ENCODE peak calls at places on chromosomes 7 and 10, in eight cellular contexts. B is frontal cortex, R is NCI-H2029, X is A549, M is MM.1S, Z is amniotic stem cell, I is GM13977, H is activated T-helper 1 cell treated with Interleukin-2 at 50 U/mL for 16 hours. E is an unnamed sample.

GRCh38 chr7:104552102-104552501 is 223.7 kb downstream of the LHFPL3 start:
- DNase-seq in B (no peak), R (no peak), X (peak), M (peak), Z (no peak), I (peak), H (no peak), E (peak)

GRCh38 chr7:129845178-129845971 is 107.4 kb downstream of the UBE2H start:
- DNase-seq in B (no peak), R (peak), X (no peak), M (no peak), Z (peak), I (no peak), H (no peak), E (no peak)

GRCh38 chr10:23826399-23826798 is 382.5 kb upstream of the KIAA1217 start:
- DNase-seq in B (no peak), R (no peak), X (peak), M (no peak), Z (no peak), I (no peak), H (no peak), E (no peak)

GRCh38 chr10:103467391-103467790 is 8.7 kb upstream of the CALHM1 start:
- DNase-seq in B (no peak), R (no peak), X (no peak), M (no peak), Z (no peak), I (no peak), H (no peak), E (peak)

GRCh38 chr10:98956576-98957260 is 278.9 kb downstream of the HPSE2 start:
- DNase-seq in B (no peak), R (no peak), X (no peak), M (no peak), Z (no peak), I (no peak), H (no peak), E (no peak)

GRCh38 chr10:106424981-106425380 is 739.5 kb downstream of the SORCS1 start:
- DNase-seq in B (no peak), R (no peak), X (peak), M (no peak), Z (peak), I (no peak), H (no peak), E (no peak)

GRCh38 chr7:148930335-148930734 is 46.2 kb upstream of the EZH2 start:
- DNase-seq in B (no peak), R (no peak), X (no peak), M (no peak), Z (no peak), I (no peak), H (no peak), E (no peak)

GRCh38 chr7:100493476-100494264 is 9.9 kb downstream of the NYAP1 start:
- DNase-seq in B (no peak), R (no peak), X (no peak), M (peak), Z (no peak), I (peak), H (peak), E (peak)

GRCh38 chr7:91351374-91351773 is 87.1 kb downstream of the FZD1 start:
- DNase-seq in B (no peak), R (no peak), X (peak), M (no peak), Z (no peak), I (no peak), H (no peak), E (no peak)

GRCh38 chr10:42630537-42631134 is 7.7 kb downstream of the ZNF33B start:
- DNase-seq in B (no peak), R (no peak), X (no peak), M (no peak), Z (no peak), I (no peak), H (no peak), E (no peak)

GRCh38 chr10:33832124-33832787 is 497.8 kb upstream of the NRP1 start:
- DNase-seq in B (no peak), R (no peak), X (no peak), M (no peak), Z (no peak), I (no peak), H (no peak), E (no peak)

GRCh38 chr10:6494934-6495592 is 85.0 kb downstream of the PRKCQ start:
- DNase-seq in B (no peak), R (no peak), X (no peak), M (no peak), Z (no peak), I (no peak), H (no peak), E (no peak)

GRCh38 chr10:61989995-61990760 is 88.7 kb downstream of the ARID5B start:
- DNase-seq in B (no peak), R (no peak), X (no peak), M (no peak), Z (no peak), I (no peak), H (no peak), E (no peak)

GRCh38 chr10:62632071-62632809 is 172.3 kb upstream of the ADO start:
- DNase-seq in B (no peak), R (no peak), X (peak), M (no peak), Z (no peak), I (peak), H (peak), E (peak)

GRCh38 chr7:88184848-88185304 is 35.0 kb downstream of the SRI start:
- DNase-seq in B (no peak), R (no peak), X (no peak), M (peak), Z (no peak), I (no peak), H (no peak), E (no peak)

GRCh38 chr10:78672898-78673297 is 395.9 kb upstream of the ZMIZ1 start:
- DNase-seq in B (no peak), R (no peak), X (no peak), M (no peak), Z (no peak), I (no peak), H (no peak), E (no peak)

GRCh38 chr7:1679966-1680730 is 10.1 kb downstream of the ELFN1 start:
- DNase-seq in B (no peak), R (no peak), X (no peak), M (no peak), Z (no peak), I (no peak), H (no peak), E (peak)

GRCh38 chr7:102888561-102889233 is 24.1 kb upstream of the LRRC17 start:
- DNase-seq in B (no peak), R (no peak), X (peak), M (no peak), Z (no peak), I (no peak), H (no peak), E (no peak)

GRCh38 chr7:47570649-47571050 is 11.3 kb downstream of the TNS3 start:
- DNase-seq in B (no peak), R (no peak), X (no peak), M (no peak), Z (no peak), I (no peak), H (no peak), E (no peak)

GRCh38 chr7:71976670-71977069 is 435.5 kb downstream of the CALN1 start:
- DNase-seq in B (no peak), R (no peak), X (no peak), M (peak), Z (no peak), I (no peak), H (no peak), E (no peak)

GRCh38 chr7:155213955-155214327 is 83.7 kb upstream of the INSIG1 start:
- DNase-seq in B (no peak), R (no peak), X (no peak), M (no peak), Z (no peak), I (no peak), H (no peak), E (no peak)

GRCh38 chr7:150961510-150962284 is 16.4 kb downstream of the KCNH2 start:
- DNase-seq in B (no peak), R (no peak), X (no peak), M (no peak), Z (no peak), I (no peak), H (no peak), E (no peak)

GRCh38 chr10:49679480-49679893 is at the start of gene C10orf53:
- DNase-seq in B (peak), R (peak), X (no peak), M (no peak), Z (no peak), I (no peak), H (no peak), E (peak)

GRCh38 chr7:135936497-135937217 is 40.5 kb downstream of the MTPN start:
- DNase-seq in B (no peak), R (no peak), X (no peak), M (no peak), Z (no peak), I (no peak), H (no peak), E (no peak)

GRCh38 chr7:127504715-127505114 is 80.7 kb downstream of the GCC1 start:
- DNase-seq in B (no peak), R (no peak), X (peak), M (peak), Z (no peak), I (peak), H (no peak), E (peak)

GRCh38 chr7:100211342-100211780 is 8.4 kb upstream of the PVRIG start:
- DNase-seq in B (no peak), R (no peak), X (no peak), M (no peak), Z (no peak), I (peak), H (no peak), E (peak)

GRCh38 chr10:92407305-92408016 is 116.5 kb downstream of the MARCHF5 start:
- DNase-seq in B (no peak), R (no peak), X (peak), M (no peak), Z (no peak), I (no peak), H (no peak), E (no peak)

GRCh38 chr10:32348297-32349198 is 1.6 kb upstream of the EPC1 start:
- DNase-seq in B (no peak), R (no peak), X (no peak), M (no peak), Z (no peak), I (no peak), H (no peak), E (no peak)

GRCh38 chr7:112395411-112395810 is 54.8 kb upstream of the IFRD1 start:
- DNase-seq in B (no peak), R (no peak), X (no peak), M (no peak), Z (no peak), I (no peak), H (no peak), E (no peak)

GRCh38 chr10:117134084-117135025 is 3.7 kb downstream of the VAX1 start:
- DNase-seq in B (no peak), R (no peak), X (no peak), M (no peak), Z (no peak), I (peak), H (no peak), E (no peak)

GRCh38 chr10:842795-843194 is 88.7 kb downstream of the LARP4B start:
- DNase-seq in B (no peak), R (no peak), X (no peak), M (no peak), Z (no peak), I (no peak), H (no peak), E (no peak)

GRCh38 chr10:103991393-103992128 is 24.6 kb downstream of the SLK start:
- DNase-seq in B (no peak), R (no peak), X (no peak), M (no peak), Z (no peak), I (no peak), H (no peak), E (no peak)

GRCh38 chr7:88759216-88759955 is at the start of gene ZNF804B:
- DNase-seq in B (peak), R (no peak), X (no peak), M (no peak), Z (no peak), I (peak), H (no peak), E (peak)

GRCh38 chr7:69434350-69434749 is 163.9 kb upstream of the AUTS2 start:
- DNase-seq in B (no peak), R (no peak), X (no peak), M (no peak), Z (no peak), I (no peak), H (no peak), E (no peak)

GRCh38 chr7:143288836-143289235 is 685 bp downstream of the CASP2 start:
- DNase-seq in B (no peak), R (no peak), X (no peak), M (peak), Z (peak), I (no peak), H (no peak), E (no peak)

GRCh38 chr7:76396039-76396732 is 13.3 kb downstream of the SSC4D start:
- DNase-seq in B (no peak), R (peak), X (peak), M (no peak), Z (no peak), I (no peak), H (no peak), E (no peak)

GRCh38 chr7:142939226-142939910 is at the start of gene LLCFC1:
- DNase-seq in B (no peak), R (no peak), X (peak), M (no peak), Z (no peak), I (peak), H (no peak), E (peak)

GRCh38 chr7:130987092-130987491 is 253.1 kb upstream of the KLF14 start:
- DNase-seq in B (no peak), R (no peak), X (peak), M (no peak), Z (no peak), I (no peak), H (no peak), E (no peak)

E was measured in GM10248.